ENCODE peak calls at places on chromosomes 5 and 9, in seven cellular contexts. M, F, P, N, T, E and B are unnamed samples.

GRCh38 chr9:137107312-137107921 is 7.1 kb downstream of the DPP7 start:
- DNase-seq in M (no peak), F (no peak), P (no peak), N (peak; percentile 46), T (no peak), E (no peak), B (no peak)

GRCh38 chr5:68431181-68431580 is 215.6 kb downstream of the PIK3R1 start:
- DNase-seq in M (peak; percentile 79), F (no peak), P (no peak), N (no peak), T (no peak), E (no peak), B (peak; percentile 44)

GRCh38 chr9:99259231-99259918 is 37.3 kb downstream of the SEC61B start:
- DNase-seq in M (peak; percentile 30), F (peak; percentile 82), P (no peak), N (peak; percentile 40), T (no peak), E (no peak), B (no peak)

GRCh38 chr5:146369691-146370090 is 31.1 kb downstream of the POU4F3 start:
- DNase-seq in M (peak; percentile 92), F (no peak), P (peak; percentile 53), N (no peak), T (peak; percentile 79), E (no peak), B (peak; percentile 5)

GRCh38 chr9:135030711-135031245 is 56.7 kb upstream of the OLFM1 start:
- DNase-seq in M (no peak), F (no peak), P (no peak), N (no peak), T (no peak), E (no peak), B (no peak)

GRCh38 chr9:127200106-127200862 is 64.3 kb upstream of the GARNL3 start:
- DNase-seq in M (no peak), F (no peak), P (no peak), N (no peak), T (no peak), E (no peak), B (no peak)

GRCh38 chr5:170292509-170292908 is 5.1 kb downstream of the LCP2 start:
- DNase-seq in M (no peak), F (no peak), P (no peak), N (no peak), T (no peak), E (no peak), B (no peak)

GRCh38 chr5:158700231-158700996 is 399.3 kb downstream of the EBF1 start:
- DNase-seq in M (no peak), F (no peak), P (no peak), N (no peak), T (no peak), E (peak; percentile 21), B (no peak)

GRCh38 chr5:156119692-156120091 is 207.3 kb upstream of the SGCD start:
- DNase-seq in M (no peak), F (no peak), P (no peak), N (no peak), T (no peak), E (no peak), B (no peak)

GRCh38 chr5:171127314-171127713 is 181.7 kb upstream of the TLX3 start:
- DNase-seq in M (peak; percentile 45), F (no peak), P (peak; percentile 57), N (no peak), T (no peak), E (no peak), B (no peak)

GRCh38 chr5:62460578-62460983 is 48.0 kb downstream of the IPO11 start:
- DNase-seq in M (peak; percentile 51), F (no peak), P (peak; percentile 68), N (peak; percentile 36), T (peak; percentile 25), E (no peak), B (no peak)

GRCh38 chr9:133880851-133881634 is 111.1 kb downstream of the VAV2 start:
- DNase-seq in M (peak; percentile 80), F (no peak), P (peak; percentile 29), N (no peak), T (peak; percentile 32), E (no peak), B (no peak)

GRCh38 chr9:116134981-116135380 is 18.6 kb upstream of the PAPPA start:
- DNase-seq in M (no peak), F (no peak), P (no peak), N (no peak), T (no peak), E (no peak), B (no peak)

GRCh38 chr9:70015099-70015498 is 28.5 kb upstream of the MAMDC2 start:
- DNase-seq in M (no peak), F (no peak), P (no peak), N (no peak), T (no peak), E (no peak), B (no peak)

GRCh38 chr9:133759146-133759900 is 21.2 kb upstream of the SARDH start:
- DNase-seq in M (no peak), F (peak; percentile 11), P (no peak), N (peak; percentile 97), T (no peak), E (no peak), B (no peak)

GRCh38 chr5:153480401-153480800 is 10.1 kb upstream of the GRIA1 start:
- DNase-seq in M (peak; percentile 7), F (no peak), P (peak; percentile 52), N (no peak), T (peak; percentile 58), E (no peak), B (no peak)

GRCh38 chr9:126111556-126111955 is 215.1 kb upstream of the MVB12B start:
- DNase-seq in M (no peak), F (no peak), P (no peak), N (no peak), T (no peak), E (no peak), B (no peak)

GRCh38 chr5:172175263-172175719 is 12.7 kb downstream of the STK10 start:
- DNase-seq in M (no peak), F (peak; percentile 37), P (no peak), N (peak; percentile 41), T (no peak), E (no peak), B (no peak)

GRCh38 chr9:69660304-69660703 is 11.9 kb downstream of the APBA1 start:
- DNase-seq in M (no peak), F (no peak), P (no peak), N (no peak), T (no peak), E (no peak), B (no peak)

DNA sequence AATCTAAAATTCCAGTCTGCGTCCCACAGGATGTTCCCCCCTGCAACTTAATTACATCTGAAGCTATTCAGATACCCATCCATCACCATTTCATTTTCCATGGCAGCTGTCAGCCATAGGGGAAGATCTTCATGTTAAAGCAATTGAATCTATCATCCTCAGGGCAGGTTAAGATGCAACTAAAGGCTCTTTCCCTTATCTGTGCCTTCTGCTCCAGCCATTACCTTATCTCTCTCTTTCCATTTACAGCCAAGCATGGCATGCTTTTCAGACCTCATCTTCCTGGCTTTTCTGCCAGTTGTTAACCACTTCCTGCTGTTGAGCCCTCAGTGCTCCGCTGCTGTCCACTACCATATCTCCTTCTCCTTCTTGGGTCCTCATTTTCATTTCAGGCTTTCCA is 15.9 kb upstream of the HACD4 start:
- DNase-seq in M (peak; percentile 23), F (no peak), P (no peak), N (no peak), T (no peak), E (no peak), B (no peak)
- H3K4me3 ChIP-seq in M (no peak overlapping the region), F (no peak overlapping the region), P (no peak overlapping the region), N (no peak overlapping the region), T (no peak overlapping the region), E (no peak overlapping the region), B (no peak overlapping the region)

GRCh38 chr5:43195670-43196265 is 3.7 kb downstream of the NIM1K start:
- DNase-seq in M (no peak), F (no peak), P (no peak), N (no peak), T (no peak), E (no peak), B (no peak)

GRCh38 chr5:43192558-43193170 is 639 bp downstream of the NIM1K start:
- DNase-seq in M (peak; percentile 28), F (peak; percentile 82), P (peak; percentile 27), N (peak; percentile 36), T (no peak), E (no peak), B (no peak)

GRCh38 chr5:43191740-43192557 is at the start of gene NIM1K:
- DNase-seq in M (peak; percentile 48), F (peak; percentile 93), P (peak; percentile 27), N (peak; percentile 93), T (no peak), E (no peak), B (no peak)

GRCh38 chr5:43193171-43193951 is 1.3 kb downstream of the NIM1K start:
- DNase-seq in M (peak; percentile 90), F (no peak), P (peak; percentile 94), N (peak; percentile 61), T (peak; percentile 92), E (peak; percentile 77), B (peak; percentile 68)

DNA sequence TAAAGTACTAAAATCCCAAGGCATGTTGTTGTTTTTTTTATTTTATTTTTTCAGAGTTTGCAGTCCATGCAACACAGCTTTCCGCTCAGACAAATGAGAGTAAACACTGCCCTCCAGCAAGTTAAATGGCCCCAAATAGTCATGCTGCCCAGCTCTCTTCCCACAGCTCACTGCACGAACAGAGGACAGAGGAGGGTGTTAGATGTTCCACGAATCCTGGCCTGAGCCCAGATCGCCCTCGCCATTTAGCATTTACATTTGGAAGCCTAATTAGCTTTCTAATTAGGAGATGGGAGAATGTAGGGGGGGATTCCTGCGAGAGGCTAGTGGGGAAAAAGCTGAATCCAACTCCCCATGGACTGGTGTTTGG is 1.9 kb downstream of the NIM1K start:
- DNase-seq in M (no peak), F (no peak), P (no peak), N (peak; percentile 37), T (no peak), E (no peak), B (no peak)
- H3K4me3 ChIP-seq in M (peak overlapping the region; percentile 18), F (peak overlapping the region; percentile 85), P (no peak overlapping the region), N (no peak overlapping the region), T (peak overlapping the region; percentile 23), E (peak overlapping the region; percentile 57), B (no peak overlapping the region)

DNA sequence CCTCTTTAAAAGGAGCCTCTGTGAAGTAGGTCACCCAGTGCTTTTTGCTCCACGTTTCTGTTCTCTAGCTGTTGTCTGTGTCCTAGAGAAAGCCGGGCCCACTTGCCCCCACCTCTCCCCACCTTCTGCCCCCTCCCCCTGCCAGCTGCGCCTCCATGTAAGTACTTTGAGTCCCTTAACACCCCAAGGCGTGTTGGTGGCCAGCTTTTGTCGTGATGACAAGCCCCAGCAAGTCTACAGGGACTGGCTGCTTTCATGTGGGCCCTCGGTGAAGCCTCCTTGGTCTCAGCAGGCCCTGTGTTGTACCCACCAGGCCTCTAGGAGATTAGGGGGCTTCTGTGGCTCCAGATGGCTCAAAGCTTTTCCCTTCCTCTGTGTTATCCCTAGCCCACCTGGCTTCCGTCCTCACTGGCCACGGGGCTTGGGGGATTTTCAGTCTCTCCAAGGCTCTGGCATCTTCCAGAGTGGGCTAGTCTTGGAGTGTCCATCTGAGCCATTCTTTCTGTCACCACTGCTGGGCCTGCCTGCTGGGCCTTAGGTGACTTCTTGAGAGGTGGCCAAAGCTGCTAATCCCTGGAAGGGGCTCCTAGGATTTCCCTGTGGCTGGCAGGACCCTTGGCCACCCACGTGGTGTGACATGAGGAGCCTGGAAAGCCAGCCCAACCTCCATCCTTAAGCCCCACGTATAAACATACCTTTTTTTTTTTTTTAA is 1.2 kb upstream of the NDST1 start:
- DNase-seq in M (no peak), F (no peak), P (no peak), N (no peak), T (no peak), E (no peak), B (no peak)
- H3K4me3 ChIP-seq in M (no peak overlapping the region), F (no peak overlapping the region), P (no peak overlapping the region), N (no peak overlapping the region), T (no peak overlapping the region), E (no peak overlapping the region), B (no peak overlapping the region)

GRCh38 chr5:354581-355378 is 33.3 kb downstream of the AHRR start:
- DNase-seq in M (no peak), F (no peak), P (no peak), N (peak; percentile 55), T (no peak), E (no peak), B (no peak)
- H3K4me3 ChIP-seq in M (no peak overlapping the region), F (no peak overlapping the region), P (no peak overlapping the region), N (no peak overlapping the region), T (no peak overlapping the region), E (no peak overlapping the region), B (no peak overlapping the region)